ENCODE peak calls at places on chromosome 11, in eight cellular contexts. C, W, R, N, X, F, S and D are unnamed samples.

GRCh38 chr11:9717719-9718118 is 53.8 kb downstream of the SWAP70 start:
- DNase-seq in R (no peak), N (no peak), F (no peak), S (no peak), W (no peak), X (no peak), C (no peak), D (no peak)

GRCh38 chr11:73729594-73730206 is 31.2 kb downstream of the RAB6A start:
- DNase-seq in F (no peak), S (no peak), C (peak; percentile 5), W (no peak), X (no peak), R (no peak), N (peak; percentile 36), D (no peak)

GRCh38 chr11:56911312-56911711 is 77.4 kb upstream of the OR5AK2 start:
- DNase-seq in N (no peak), F (no peak), X (no peak), S (no peak), R (no peak), W (no peak), C (no peak), D (no peak)

GRCh38 chr11:115222863-115223530 is 281.2 kb downstream of the CADM1 start:
- DNase-seq in R (no peak), N (no peak), F (no peak), C (no peak), X (no peak), S (no peak), W (no peak), D (no peak)

GRCh38 chr11:103079833-103080232 is 12.1 kb downstream of the DCUN1D5 start:
- DNase-seq in S (no peak), W (peak; percentile 60), X (no peak), C (no peak), R (no peak), F (no peak), N (no peak), D (no peak)

GRCh38 chr11:20443596-20443995 is 56.1 kb downstream of the PRMT3 start:
- DNase-seq in X (no peak), F (no peak), S (peak; percentile 1), R (no peak), W (peak; percentile 47), N (peak; percentile 11), C (no peak), D (no peak)

GRCh38 chr11:43515090-43515489 is 156.4 kb downstream of the TTC17 start:
- DNase-seq in F (no peak), R (no peak), X (no peak), W (peak; percentile 9), C (no peak), N (peak; percentile 44), S (no peak), D (no peak)

GRCh38 chr11:107215006-107215405 is 196.7 kb upstream of the GUCY1A2 start:
- DNase-seq in W (no peak), F (no peak), N (no peak), X (no peak), S (no peak), C (no peak), R (no peak), D (no peak)

GRCh38 chr11:39809833-39810232 is 1649.6 kb downstream of the LRRC4C start:
- DNase-seq in N (no peak), F (no peak), X (no peak), C (no peak), R (no peak), S (no peak), W (no peak), D (no peak)

GRCh38 chr11:75264971-75265370 is 24.4 kb downstream of the TPBGL start:
- DNase-seq in C (no peak), W (no peak), R (no peak), S (no peak), N (no peak), F (peak; percentile 41), X (no peak), D (peak; percentile 45)

GRCh38 chr11:72141066-72141465 is 5.5 kb downstream of the FOLR3 start:
- DNase-seq in R (no peak), W (peak; percentile 94), N (no peak), C (peak; percentile 70), S (no peak), F (no peak), X (peak; percentile 92), D (no peak)

GRCh38 chr11:106880121-106880520 is 138.2 kb downstream of the GUCY1A2 start:
- DNase-seq in R (no peak), W (no peak), X (no peak), S (no peak), C (no peak), F (no peak), N (no peak), D (no peak)

GRCh38 chr11:64207247-64208085 is 945 bp downstream of the FERMT3 start:
- DNase-seq in W (peak; percentile 70), C (peak; percentile 86), R (peak; percentile 85), S (peak; percentile 24), X (peak; percentile 65), F (no peak), N (no peak), D (peak; percentile 92)

GRCh38 chr11:45816614-45817013 is 11.7 kb downstream of the SLC35C1 start:
- DNase-seq in R (no peak), F (no peak), X (no peak), C (no peak), N (peak; percentile 31), S (no peak), W (no peak), D (no peak)

GRCh38 chr11:1870721-1871466 is 18.0 kb downstream of the LSP1 start:
- DNase-seq in X (no peak), N (no peak), F (no peak), R (peak; percentile 54), C (no peak), W (no peak), S (no peak), D (no peak)

GRCh38 chr11:94638278-94638901 is 71.2 kb downstream of the PIWIL4 start:
- DNase-seq in R (no peak), N (no peak), F (no peak), S (no peak), X (no peak), W (peak; percentile 45), C (no peak), D (no peak)

GRCh38 chr11:73262851-73263495 is 9.2 kb upstream of the P2RY6 start:
- DNase-seq in X (no peak), N (no peak), W (peak; percentile 46), C (no peak), F (peak; percentile 27), R (no peak), S (no peak), D (no peak)

GRCh38 chr11:31981457-31981856 is 109.4 kb upstream of the RCN1 start:
- DNase-seq in R (no peak), W (no peak), F (no peak), X (no peak), S (no peak), C (no peak), N (no peak), D (no peak)

GRCh38 chr11:117473692-117474091 is 146.0 kb downstream of the CEP164 start:
- DNase-seq in F (no peak), W (no peak), N (peak; percentile 94), C (no peak), R (no peak), X (no peak), S (no peak), D (no peak)

GRCh38 chr11:61749607-61750217 is 2.7 kb upstream of the MYRF start:
- DNase-seq in R (no peak), C (no peak), S (no peak), W (no peak), F (no peak), X (no peak), N (no peak), D (no peak)

GRCh38 chr11:18280438-18281046 is 14.5 kb downstream of the SAA1 start:
- DNase-seq in W (no peak), F (no peak), N (no peak), X (no peak), C (no peak), S (no peak), R (no peak), D (no peak)

GRCh38 chr11:33089776-33090175 is 50.4 kb downstream of the TCP11L1 start:
- DNase-seq in N (no peak), R (no peak), S (no peak), F (no peak), X (no peak), C (no peak), W (peak; percentile 51), D (no peak)

GRCh38 chr11:35714882-35715612 is 52.5 kb downstream of the TRIM44 start:
- DNase-seq in N (no peak), X (peak; percentile 73), S (peak; percentile 24), C (peak; percentile 35), F (no peak), W (peak; percentile 74), R (peak; percentile 12), D (no peak)

GRCh38 chr11:121367434-121367833 is 74.9 kb downstream of the SC5D start:
- DNase-seq in N (peak; percentile 14), S (peak; percentile 4), C (peak; percentile 28), W (peak; percentile 9), X (no peak), R (peak; percentile 19), F (no peak), D (no peak)

GRCh38 chr11:27875480-27876208 is 175.4 kb upstream of the BDNF start:
- DNase-seq in X (no peak), R (no peak), C (no peak), S (no peak), N (no peak), W (no peak), F (no peak), D (no peak)

GRCh38 chr11:62607729-62608128 is 4.8 kb downstream of the EML3 start:
- DNase-seq in C (no peak), N (no peak), F (no peak), S (no peak), W (no peak), R (no peak), X (no peak), D (peak; percentile 93)

GRCh38 chr11:72704028-72704782 is 30.0 kb upstream of the PDE2A start:
- DNase-seq in W (no peak), R (no peak), C (no peak), S (no peak), X (no peak), F (no peak), N (no peak), D (no peak)

GRCh38 chr11:73190557-73190885 is 27.6 kb upstream of the P2RY2 start:
- DNase-seq in S (no peak), F (no peak), N (no peak), R (no peak), X (no peak), C (no peak), W (no peak), D (no peak)

GRCh38 chr11:70270877-70271634 is 566 bp downstream of the PPFIA1 start:
- DNase-seq in F (no peak), R (peak; percentile 42), N (peak; percentile 74), C (peak; percentile 68), W (peak; percentile 53), X (peak; percentile 30), S (no peak), D (peak; percentile 60)

GRCh38 chr11:128725630-128726461 is 32.0 kb downstream of the FLI1 start:
- DNase-seq in F (no peak), C (peak; percentile 67), W (peak; percentile 67), R (peak; percentile 39), X (no peak), S (no peak), N (no peak), D (no peak)

GRCh38 chr11:16784671-16785070 is 46.2 kb downstream of the C11orf58 start:
- DNase-seq in N (no peak), W (no peak), F (no peak), S (no peak), C (no peak), X (no peak), R (no peak), D (no peak)

GRCh38 chr11:134277176-134278001 is 1.2 kb downstream of the GLB1L3 start:
- DNase-seq in W (no peak), S (no peak), N (no peak), X (no peak), R (no peak), C (no peak), F (no peak), D (no peak)

GRCh38 chr11:129785383-129786111 is 30.1 kb upstream of the TMEM45B start:
- DNase-seq in N (peak; percentile 7), R (no peak), S (no peak), F (no peak), X (no peak), W (peak; percentile 8), C (no peak), D (no peak)

GRCh38 chr11:19963697-19964340 is 196.5 kb downstream of the DBX1 start:
- DNase-seq in N (no peak), W (no peak), R (no peak), X (no peak), S (no peak), C (peak; percentile 50), F (no peak), D (no peak)